ENCODE peak calls at places on chromosomes 4 and X, in seven cellular contexts. K is CD4-positive, CD25-positive, alpha-beta regulatory T cell; M is foreskin fibroblast; Q is iris pigment epithelial cell; X is tibial nerve; E is activated CD4-positive, CD25-positive, alpha-beta regulatory T cell treated with anti-CD3 and anti-CD28 coated beads, Interleukin-2, amount 50 U/mL, for 72 hours; U is NCI-H1105. B is an unnamed sample.

GRCh38 chrX:110021180-110022022 is 18.5 kb downstream of the TMEM164 start:
- DNase-seq in M (peak; percentile 71), X (no peak), U (no peak), E (no peak), Q (peak; percentile 81), K (no peak), B (no peak)

GRCh38 chrX:116749943-116750342 is 287.2 kb upstream of the CT83 start:
- DNase-seq in E (no peak), K (no peak), M (no peak), U (peak; percentile 0), X (no peak), Q (peak; percentile 11), B (peak; percentile 61)

GRCh38 chrX:71941771-71942170 is 31.1 kb downstream of the NHSL2 start:
- DNase-seq in K (no peak), U (no peak), Q (peak; percentile 57), X (no peak), E (no peak), M (peak; percentile 65), B (no peak)

GRCh38 chrX:103831803-103832544 is at the start of gene RAB9B:
- DNase-seq in M (peak; percentile 65), X (peak; percentile 36), E (peak; percentile 60), Q (peak; percentile 37), K (no peak), U (peak; percentile 38), B (peak; percentile 58)

GRCh38 chrX:2320580-2321327 is 180.0 kb downstream of the DHRSX start:
- DNase-seq in E (no peak), X (peak; percentile 14), Q (peak; percentile 89), K (no peak), U (no peak), M (peak; percentile 92), B (no peak)

GRCh38 chrX:19772759-19773623 is 114.4 kb downstream of the SH3KBP1 start:
- DNase-seq in U (no peak), M (peak; percentile 12), X (no peak), K (no peak), E (no peak), Q (no peak), B (no peak)

GRCh38 chrX:7314425-7314824 is 166.5 kb upstream of the PUDP start:
- DNase-seq in K (no peak), E (no peak), Q (no peak), M (no peak), X (no peak), U (no peak), B (no peak)

GRCh38 chrX:154602766-154603437 is 16.2 kb downstream of the CTAG1B start:
- DNase-seq in X (no peak), M (no peak), K (no peak), E (no peak), Q (no peak), U (no peak), B (no peak)

GRCh38 chr4:850323-850945 is 24.5 kb upstream of the CPLX1 start:
- DNase-seq in M (no peak), X (no peak), E (no peak), K (no peak), Q (no peak), U (no peak), B (no peak)

GRCh38 chrX:114717921-114718320 is 134.0 kb downstream of the HTR2C start:
- DNase-seq in U (no peak), X (no peak), K (no peak), Q (no peak), M (no peak), E (no peak), B (no peak)

GRCh38 chr4:89535251-89535650 is 227.7 kb upstream of the GPRIN3 start:
- DNase-seq in X (no peak), K (no peak), Q (no peak), M (peak; percentile 16), E (no peak), U (no peak), B (no peak)

GRCh38 chr4:83331959-83332358 is 2.7 kb downstream of the HPSE start:
- DNase-seq in K (no peak), E (no peak), M (no peak), X (no peak), Q (no peak), U (no peak), B (no peak)

GRCh38 chr4:128283071-128283470 is 4.5 kb downstream of the PGRMC2 start:
- DNase-seq in K (no peak), Q (no peak), M (no peak), E (no peak), U (no peak), X (no peak), B (no peak)

GRCh38 chrX:103171353-103171752 is 43.6 kb upstream of the BEX4 start:
- DNase-seq in M (no peak), K (no peak), X (no peak), Q (no peak), U (no peak), E (no peak), B (no peak)

GRCh38 chrX:12249997-12250396 is 111.7 kb downstream of the FRMPD4 start:
- DNase-seq in E (no peak), X (no peak), U (no peak), M (peak; percentile 19), K (no peak), Q (no peak), B (no peak)

GRCh38 chr4:110335399-110335798 is 137.0 kb upstream of the ELOVL6 start:
- DNase-seq in X (no peak), E (no peak), Q (no peak), U (no peak), K (no peak), M (no peak), B (no peak)

GRCh38 chrX:110954428-110954827 is 141.6 kb upstream of the PAK3 start:
- DNase-seq in U (no peak), M (no peak), X (no peak), K (no peak), E (no peak), Q (no peak), B (no peak)

GRCh38 chr4:23654791-23655190 is 235.1 kb downstream of the PPARGC1A start:
- DNase-seq in K (no peak), E (no peak), Q (peak; percentile 9), X (no peak), M (peak; percentile 9), U (no peak), B (no peak)

GRCh38 chr4:79050521-79050880 is 111.3 kb upstream of the PAQR3 start:
- DNase-seq in Q (no peak), X (no peak), E (no peak), U (peak; percentile 35), M (peak; percentile 15), K (no peak), B (peak; percentile 77)

GRCh38 chrX:112826020-112826419 is 14.6 kb downstream of the AMOT start:
- DNase-seq in E (no peak), X (no peak), M (peak; percentile 4), Q (no peak), U (no peak), K (no peak), B (no peak)

GRCh38 chrX:21658746-21659145 is 616 bp upstream of the KLHL34 start:
- DNase-seq in M (no peak), Q (no peak), U (no peak), X (no peak), E (no peak), K (no peak), B (no peak)